ENCODE peak calls at places on chromosomes 2 and 18, in eight cellular contexts. C is transverse colon; B is MM.1S; P is substantia nigra; A is coronary artery; M is ascending aorta; J is mesenchymal stem cell; Z is CD8-positive, alpha-beta T cell. E is an unnamed sample.

GRCh38 chr2:85504434-85505261 is 34.3 kb upstream of the MAT2A start:
- DNase-seq in M (peak; percentile 85), A (no peak), B (no peak), J (peak; percentile 93), C (no peak), P (no peak), Z (no peak), E (peak; percentile 59)

GRCh38 chr2:46157072-46157965 is 139.9 kb upstream of the EPAS1 start:
- DNase-seq in B (no peak), M (no peak), C (no peak), A (no peak), J (no peak), P (no peak), Z (no peak), E (no peak)

GRCh38 chr18:3453540-3454364 is 3.8 kb downstream of the TGIF1 start:
- DNase-seq in A (peak; percentile 80), B (peak; percentile 38), P (no peak), C (peak; percentile 55), J (peak; percentile 98), Z (no peak), M (peak; percentile 92), E (peak; percentile 41)

GRCh38 chr2:24287171-24287570 is 73.2 kb downstream of the ITSN2 start:
- DNase-seq in A (no peak), P (no peak), J (no peak), M (no peak), B (peak; percentile 51), Z (no peak), C (no peak), E (no peak)

GRCh38 chr2:95264626-95265025 is 9.6 kb upstream of the PROM2 start:
- DNase-seq in P (peak; percentile 9), M (no peak), C (no peak), B (no peak), Z (no peak), J (no peak), A (no peak), E (no peak)

GRCh38 chr2:65647249-65647842 is 214.9 kb upstream of the SPRED2 start:
- DNase-seq in A (no peak), C (no peak), P (no peak), M (no peak), Z (no peak), B (no peak), J (no peak), E (no peak)

GRCh38 chr18:76882186-76882585 is 59.8 kb downstream of the ZNF236 start:
- DNase-seq in M (no peak), P (no peak), A (no peak), B (no peak), C (no peak), Z (no peak), J (no peak), E (no peak)

GRCh38 chr2:25829377-25829704 is 48.9 kb downstream of the ASXL2 start:
- DNase-seq in C (no peak), M (no peak), Z (no peak), J (no peak), B (no peak), A (no peak), P (no peak), E (no peak)

GRCh38 chr18:3119401-3120323 is 100.1 kb downstream of the MYOM1 start:
- DNase-seq in A (no peak), J (no peak), P (no peak), M (no peak), Z (no peak), B (no peak), C (peak; percentile 26), E (no peak)

GRCh38 chr2:43438858-43439655 is 156.8 kb downstream of the THADA start:
- DNase-seq in C (no peak), P (no peak), J (peak; percentile 78), Z (no peak), M (no peak), B (peak; percentile 21), A (no peak), E (no peak)
- H3K27ac ChIP-seq in C (peak overlapping the region; percentile 8), P (no peak overlapping the region), J (no peak overlapping the region), Z (no peak overlapping the region), M (no peak overlapping the region), B (no peak overlapping the region), A (no peak overlapping the region), E (no peak overlapping the region)

GRCh38 chr2:202577250-202578183 is 57.3 kb upstream of the FAM117B start:
- DNase-seq in Z (no peak), P (no peak), B (no peak), C (no peak), A (no peak), J (no peak), M (no peak), E (no peak)
- H3K27ac ChIP-seq in Z (no peak overlapping the region), P (no peak overlapping the region), B (no peak overlapping the region), C (no peak overlapping the region), A (no peak overlapping the region), J (no peak overlapping the region), M (no peak overlapping the region), E (no peak overlapping the region)

DNA sequence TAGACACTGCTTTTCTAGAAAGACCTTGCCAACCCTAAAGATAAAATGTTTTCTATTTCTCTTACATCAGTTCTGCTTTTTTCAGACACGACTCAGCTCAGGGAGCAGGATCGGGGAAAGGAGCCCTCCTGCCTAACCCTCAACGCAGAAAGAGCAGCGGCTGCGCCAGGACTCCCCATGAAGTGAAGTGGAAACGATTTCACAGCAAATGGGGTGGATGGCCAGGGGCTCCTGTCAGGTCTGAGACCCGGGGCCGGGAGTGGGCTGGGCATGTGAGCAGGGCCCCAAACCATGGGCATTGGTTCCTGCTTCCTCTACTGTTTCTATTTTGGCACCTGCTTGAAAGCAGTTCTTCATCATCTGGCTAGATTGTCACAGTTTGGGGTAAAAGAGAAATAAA is 89.4 kb upstream of the PXDN start:
- DNase-seq in C (no peak), J (no peak), M (no peak), Z (no peak), B (no peak), P (no peak), A (no peak), E (no peak)
- H3K27ac ChIP-seq in C (no peak overlapping the region), J (no peak overlapping the region), M (peak overlapping the region; percentile 36), Z (no peak overlapping the region), B (no peak overlapping the region), P (no peak overlapping the region), A (no peak overlapping the region), E (no peak overlapping the region)

GRCh38 chr2:239137890-239138283 is 262.9 kb downstream of the HDAC4 start:
- DNase-seq in Z (no peak), J (no peak), M (no peak), C (no peak), A (no peak), B (no peak), P (no peak), E (no peak)

GRCh38 chr2:239139101-239139500 is 261.7 kb downstream of the HDAC4 start:
- DNase-seq in C (no peak), J (no peak), Z (no peak), A (no peak), B (no peak), P (no peak), M (no peak), E (no peak)

GRCh38 chr2:239139566-239139965 is 261.3 kb downstream of the HDAC4 start:
- DNase-seq in M (no peak), A (no peak), B (no peak), J (no peak), P (no peak), Z (no peak), C (no peak), E (no peak)

GRCh38 chr2:239137165-239137889 is 263.5 kb downstream of the HDAC4 start:
- DNase-seq in Z (no peak), P (no peak), A (no peak), B (no peak), C (no peak), M (no peak), J (no peak), E (no peak)

GRCh38 chr2:239138610-239139009 is 262.2 kb downstream of the HDAC4 start:
- DNase-seq in A (no peak), P (no peak), J (no peak), Z (no peak), C (no peak), M (no peak), B (no peak), E (no peak)
- H3K27ac ChIP-seq in A (no peak overlapping the region), P (peak overlapping the region; percentile 4), J (no peak overlapping the region), Z (no peak overlapping the region), C (no peak overlapping the region), M (no peak overlapping the region), B (no peak overlapping the region), E (no peak overlapping the region)